ENCODE peak calls at places on chromosome 5, in five cellular contexts. S is GM12865; C is fibroblast of mammary gland; Z is activated naive CD4-positive, alpha-beta T cell treated with Interleukin-2 at 50 U/mL for 16 hours; M is stimulated activated CD4-positive, alpha-beta T cell treated with anti-CD3 and anti-CD28 coated beads, Interleukin-1b, Interleukin-23, amount 100 ng/mL, for 24 hours. U is an unnamed sample.

GRCh38 chr5:154778534-154778933 is 23.4 kb downstream of the LARP1 start:
- DNase-seq in S (no peak), C (no peak), Z (no peak), M (no peak), U (no peak)

GRCh38 chr5:10034008-10034407 is 215.7 kb downstream of the ATPSCKMT start:
- DNase-seq in S (no peak), C (peak; percentile 21), Z (no peak), M (no peak), U (no peak)

GRCh38 chr5:154038241-154038603 is 488 bp downstream of the FAM114A2 start:
- DNase-seq in S (peak; percentile 83), C (peak; percentile 30), Z (no peak), M (no peak), U (no peak)

GRCh38 chr5:172459396-172460165 is 5.3 kb upstream of the SH3PXD2B start:
- DNase-seq in S (no peak), C (no peak), Z (no peak), M (no peak), U (no peak)

GRCh38 chr5:82593481-82593880 is 315.3 kb upstream of the RPS23 start:
- DNase-seq in S (no peak), C (peak; percentile 27), Z (no peak), M (no peak), U (no peak)

GRCh38 chr5:96785719-96786118 is 22.0 kb downstream of the ERAP1 start:
- DNase-seq in S (no peak), C (no peak), Z (no peak), M (no peak), U (no peak)

GRCh38 chr5:71697967-71698366 is 21.1 kb upstream of the CARTPT start:
- DNase-seq in S (no peak), C (peak; percentile 5), Z (no peak), M (no peak), U (no peak)

GRCh38 chr5:219492-219891 is 1.4 kb downstream of the SDHA start:
- DNase-seq in S (peak; percentile 26), C (peak; percentile 64), Z (peak; percentile 18), M (no peak), U (no peak)

GRCh38 chr5:157193699-157194424 is 13.2 kb downstream of the ITK start:
- DNase-seq in S (no peak), C (no peak), Z (no peak), M (no peak), U (no peak)

GRCh38 chr5:111928501-111928900 is 171.5 kb upstream of the NREP start:
- DNase-seq in S (no peak), C (no peak), Z (no peak), M (no peak), U (peak; percentile 88)

GRCh38 chr5:75057551-75057950 is 5.2 kb upstream of the GCNT4 start:
- DNase-seq in S (no peak), C (no peak), Z (no peak), M (no peak), U (no peak)

GRCh38 chr5:154097031-154097430 is 58.3 kb downstream of the MFAP3 start:
- DNase-seq in S (no peak), C (no peak), Z (no peak), M (no peak), U (no peak)

GRCh38 chr5:133707629-133708028 is 95.3 kb upstream of the FSTL4 start:
- DNase-seq in S (no peak), C (no peak), Z (no peak), M (no peak), U (no peak)

GRCh38 chr5:139378941-139379361 is 4.1 kb downstream of the SLC23A1 start:
- DNase-seq in S (no peak), C (no peak), Z (no peak), M (no peak), U (no peak)

GRCh38 chr5:131523500-131524185 is 111.4 kb downstream of the RAPGEF6 start:
- DNase-seq in S (no peak), C (no peak), Z (no peak), M (no peak), U (no peak)

GRCh38 chr5:85010014-85010562 is 625.4 kb upstream of the EDIL3 start:
- DNase-seq in S (no peak), C (no peak), Z (no peak), M (no peak), U (no peak)

GRCh38 chr5:123813937-123814624 is 302.1 kb downstream of the CSNK1G3 start:
- DNase-seq in S (peak; percentile 29), C (peak; percentile 15), Z (no peak), M (no peak), U (no peak)

GRCh38 chr5:169416583-169417196 is 115.8 kb upstream of the SLIT3 start:
- DNase-seq in S (peak; percentile 85), C (peak; percentile 98), Z (no peak), M (no peak), U (peak; percentile 93)

GRCh38 chr5:74579215-74579614 is 61.3 kb downstream of the ENC1 start:
- DNase-seq in S (peak; percentile 95), C (no peak), Z (peak; percentile 77), M (no peak), U (peak; percentile 92)

GRCh38 chr5:123036391-123037103 is at the start of gene PPIC:
- DNase-seq in S (peak; percentile 32), C (peak; percentile 77), Z (no peak), M (no peak), U (no peak)

GRCh38 chr5:56233230-56233629 is at the start of gene ANKRD55:
- DNase-seq in S (no peak), C (no peak), Z (no peak), M (no peak), U (no peak)

GRCh38 chr5:72222521-72222920 is 97.5 kb downstream of the MRPS27 start:
- DNase-seq in S (no peak), C (no peak), Z (no peak), M (no peak), U (no peak)

GRCh38 chr5:74502479-74502950 is 138.0 kb downstream of the ENC1 start:
- DNase-seq in S (no peak), C (no peak), Z (no peak), M (no peak), U (no peak)

GRCh38 chr5:10250804-10251276 is 760 bp downstream of the CCT5 start:
- DNase-seq in S (peak; percentile 39), C (peak; percentile 40), Z (peak; percentile 12), M (no peak), U (peak; percentile 30)

GRCh38 chr5:6733411-6734242 is 20.4 kb downstream of the TENT4A start:
- DNase-seq in S (no peak), C (peak; percentile 53), Z (no peak), M (no peak), U (no peak)

GRCh38 chr5:82537646-82538306 is 259.6 kb upstream of the RPS23 start:
- DNase-seq in S (no peak), C (no peak), Z (no peak), M (no peak), U (no peak)

U was measured in MV-4-11.